ENCODE peak calls at places on chromosomes 16 and 17, in six cellular contexts. S is H1, V is HepG2, P is SK-N-SH, F is K562, Q is GM12878. R is an unnamed sample.

GRCh38 chr17:67260051-67260987 is 15.3 kb upstream of the HELZ start:
- DNase-seq in F (no peak), P (no peak), S (no peak), V (peak; percentile 77), Q (no peak), R (peak; percentile 71)

GRCh38 chr16:58062821-58063220 is 37.3 kb downstream of the MMP15 start:
- DNase-seq in Q (no peak), V (no peak), S (no peak), P (no peak), F (no peak), R (no peak)

GRCh38 chr16:17379121-17379571 is 91.6 kb downstream of the XYLT1 start:
- DNase-seq in P (peak; percentile 52), Q (no peak), S (no peak), V (no peak), F (no peak), R (no peak)

GRCh38 chr16:68091604-68092261 is 6.6 kb downstream of the NFATC3 start:
- DNase-seq in Q (no peak), V (peak; percentile 70), S (no peak), F (no peak), P (no peak), R (no peak)

GRCh38 chr16:17149904-17150483 is 320.8 kb downstream of the XYLT1 start:
- DNase-seq in S (no peak), P (no peak), Q (no peak), V (peak; percentile 30), F (no peak), R (no peak)

GRCh38 chr17:42112552-42113176 is at the start of gene DHX58:
- DNase-seq in P (no peak), Q (peak; percentile 90), S (no peak), V (peak; percentile 64), F (peak; percentile 43), R (peak; percentile 77)

GRCh38 chr17:43418441-43419374 is 19.9 kb downstream of the ARL4D start:
- DNase-seq in P (no peak), F (no peak), Q (no peak), S (no peak), V (peak; percentile 56), R (peak; percentile 26)

GRCh38 chr16:23406546-23407240 is 46.3 kb downstream of the COG7 start:
- DNase-seq in S (no peak), F (no peak), V (no peak), Q (no peak), P (no peak), R (no peak)

GRCh38 chr16:66741131-66741900 is 10.1 kb downstream of the DYNC1LI2 start:
- DNase-seq in V (peak; percentile 20), S (no peak), F (peak; percentile 49), P (peak; percentile 79), Q (no peak), R (no peak)

GRCh38 chr17:57619061-57619937 is 125.8 kb downstream of the CCDC182 start:
- DNase-seq in P (peak; percentile 55), F (no peak), V (no peak), Q (no peak), S (no peak), R (no peak)

GRCh38 chr17:4407851-4408250 is 25.9 kb upstream of the SPNS3 start:
- DNase-seq in V (peak; percentile 18), Q (no peak), F (no peak), P (no peak), S (no peak), R (no peak)

GRCh38 chr16:24643489-24643888 is 86.0 kb upstream of the TNRC6A start:
- DNase-seq in V (no peak), Q (no peak), P (no peak), F (no peak), S (no peak), R (no peak)

GRCh38 chr16:80527297-80527696 is 13.5 kb upstream of the DYNLRB2 start:
- DNase-seq in F (no peak), P (peak; percentile 11), S (peak; percentile 66), V (peak; percentile 15), Q (no peak), R (no peak)

GRCh38 chr16:53614346-53614745 is 89.3 kb downstream of the RPGRIP1L start:
- DNase-seq in P (no peak), S (no peak), F (no peak), Q (no peak), V (no peak), R (no peak)

GRCh38 chr16:56354746-56355145 is 70.6 kb downstream of the AMFR start:
- DNase-seq in Q (no peak), V (no peak), S (no peak), P (peak; percentile 11), F (no peak), R (no peak)

GRCh38 chr17:38706625-38707298 is 1.7 kb downstream of the MLLT6 start:
- DNase-seq in P (no peak), S (peak; percentile 54), Q (no peak), F (no peak), V (no peak), R (no peak)

GRCh38 chr17:27466376-27466747 is 10.1 kb downstream of the KSR1 start:
- DNase-seq in S (no peak), F (no peak), V (no peak), P (no peak), Q (no peak), R (peak; percentile 82)

GRCh38 chr16:86661715-86662114 is 83.4 kb downstream of the FOXL1 start:
- DNase-seq in S (no peak), V (no peak), F (no peak), Q (no peak), P (no peak), R (no peak)

GRCh38 chr16:48914070-48914469 is 304.1 kb upstream of the N4BP1 start:
- DNase-seq in P (no peak), Q (no peak), V (no peak), F (no peak), S (no peak), R (no peak)

DNA sequence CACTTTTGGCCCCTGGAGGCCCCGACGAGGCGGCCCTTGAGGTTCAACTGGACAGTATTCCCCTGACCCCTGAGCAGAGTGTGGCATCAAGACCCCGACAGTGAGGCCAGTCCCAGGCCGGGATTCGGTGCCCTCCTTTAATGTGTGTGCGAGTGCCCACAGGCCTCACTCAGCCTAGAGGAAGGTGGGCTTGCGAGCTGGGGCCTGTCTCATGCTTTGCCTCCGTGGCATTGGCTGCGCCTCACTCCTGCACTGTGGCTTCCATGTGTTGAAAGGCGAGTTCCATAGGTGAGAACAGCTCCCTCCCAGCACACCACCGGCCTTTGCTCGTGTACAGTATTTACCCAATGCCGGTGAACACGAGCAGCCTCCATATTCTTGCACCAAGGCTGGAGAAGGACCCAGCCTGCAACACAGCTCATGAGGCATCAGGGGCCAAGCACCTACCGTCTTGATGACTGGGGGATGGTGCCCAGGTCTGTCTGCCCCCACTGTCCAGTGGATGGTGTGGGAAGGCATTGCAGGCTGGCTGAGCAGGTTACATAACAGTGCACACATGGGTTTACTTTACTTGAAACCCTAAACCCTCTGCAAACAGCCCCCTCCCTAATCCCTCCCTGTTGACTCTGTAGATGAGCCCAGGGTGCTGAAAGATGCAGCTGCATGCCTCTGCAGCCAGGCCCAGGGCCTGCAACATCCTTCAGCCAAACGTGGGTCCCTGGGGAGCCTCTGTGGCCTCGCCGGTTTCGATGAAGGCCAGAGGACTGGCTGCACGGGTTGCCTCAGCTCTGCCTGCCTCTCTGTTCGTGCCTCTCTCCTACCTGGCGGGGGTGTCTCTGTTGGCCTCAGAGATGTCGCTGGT is 94.8 kb downstream of the METRNL start:
- DNase-seq in Q (no peak), S (peak; percentile 36), V (peak; percentile 90), F (no peak), P (no peak), R (no peak)
- H3K4me3 ChIP-seq in Q (no peak overlapping the region), S (no peak overlapping the region), V (no peak overlapping the region), F (no peak overlapping the region), P (no peak overlapping the region), R (no peak overlapping the region)

DNA sequence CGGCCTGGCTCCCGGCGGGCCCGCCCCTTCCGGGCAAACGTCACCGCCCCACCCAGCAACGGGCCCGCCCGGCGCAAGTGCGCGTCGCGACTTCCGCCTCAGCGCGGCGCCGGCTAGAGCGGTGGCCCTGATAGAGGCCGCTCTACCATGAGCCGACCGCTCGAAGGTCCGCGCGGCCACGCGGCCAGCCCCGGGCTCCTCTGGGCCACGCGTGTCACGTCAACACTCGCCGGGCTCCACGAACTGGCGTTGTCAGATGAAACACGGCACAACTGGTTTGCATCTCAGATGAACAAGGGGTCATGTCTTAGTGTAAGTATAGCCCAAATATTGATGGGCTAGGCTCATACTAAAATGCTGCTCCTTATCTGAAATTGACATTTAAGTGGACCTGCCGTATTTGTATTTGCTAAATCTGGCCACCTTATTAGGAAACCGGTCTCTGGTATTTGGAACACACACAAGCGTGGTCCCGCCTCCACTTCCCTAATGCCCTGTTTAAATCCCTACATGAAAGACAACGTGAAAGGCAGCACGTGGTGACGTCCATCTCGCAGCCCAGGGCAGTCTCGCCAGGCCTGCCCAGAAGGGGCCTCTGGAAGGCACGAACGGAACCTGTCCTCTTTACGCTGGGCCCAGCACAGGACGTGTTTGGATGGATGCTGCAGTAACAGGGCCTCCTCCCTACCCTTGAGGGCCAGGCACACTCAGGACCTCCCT is at the start of gene ZNF598:
- DNase-seq in F (peak; percentile 90), V (peak; percentile 73), S (peak; percentile 82), P (peak; percentile 98), Q (no peak), R (peak; percentile 69)
- TF ChIP-seq GABPA in F (peak; percentile 98), V (peak; percentile 87), S (peak; percentile 89), P (peak; percentile 89), Q (peak; percentile 87), R (peak; percentile 82)

DNA sequence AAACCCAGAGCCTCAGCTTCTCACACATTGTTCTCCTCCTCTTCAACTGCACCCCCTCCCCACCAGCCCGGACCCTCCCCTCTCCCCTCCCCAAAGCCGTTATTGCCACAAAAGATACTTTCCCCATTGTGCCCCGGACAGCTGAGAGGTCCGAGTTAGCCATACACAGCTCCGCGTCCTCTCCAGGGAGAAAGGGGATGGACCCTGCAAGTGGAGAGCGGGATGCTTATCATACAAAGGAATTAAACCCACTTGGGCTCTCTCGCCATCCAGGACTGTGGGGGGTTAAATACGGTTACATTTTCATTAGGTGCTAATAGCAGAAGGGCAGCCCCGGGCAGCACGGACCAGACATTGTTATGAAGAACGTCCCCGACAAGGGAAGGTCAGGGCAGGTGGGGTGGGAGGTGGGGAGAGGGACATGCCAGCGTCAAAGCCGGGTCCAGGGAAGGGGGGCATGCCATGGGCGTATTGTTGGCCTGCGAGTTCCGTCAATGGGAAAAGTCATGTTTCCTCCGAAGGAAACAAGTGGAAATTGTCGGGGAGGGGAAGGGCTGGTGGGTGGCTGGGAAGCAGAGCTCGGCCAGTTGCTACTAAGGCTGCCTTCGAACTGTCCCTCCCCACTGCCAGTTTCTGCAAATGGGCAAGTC is 99.1 kb downstream of the SOX9 start:
- DNase-seq in V (no peak), Q (no peak), F (no peak), S (no peak), P (peak; percentile 66), R (no peak)
- H3K4me3 ChIP-seq in V (no peak overlapping the region), Q (no peak overlapping the region), F (no peak overlapping the region), S (peak overlapping the region; percentile 40), P (peak overlapping the region; percentile 20), R (no peak overlapping the region)

DNA sequence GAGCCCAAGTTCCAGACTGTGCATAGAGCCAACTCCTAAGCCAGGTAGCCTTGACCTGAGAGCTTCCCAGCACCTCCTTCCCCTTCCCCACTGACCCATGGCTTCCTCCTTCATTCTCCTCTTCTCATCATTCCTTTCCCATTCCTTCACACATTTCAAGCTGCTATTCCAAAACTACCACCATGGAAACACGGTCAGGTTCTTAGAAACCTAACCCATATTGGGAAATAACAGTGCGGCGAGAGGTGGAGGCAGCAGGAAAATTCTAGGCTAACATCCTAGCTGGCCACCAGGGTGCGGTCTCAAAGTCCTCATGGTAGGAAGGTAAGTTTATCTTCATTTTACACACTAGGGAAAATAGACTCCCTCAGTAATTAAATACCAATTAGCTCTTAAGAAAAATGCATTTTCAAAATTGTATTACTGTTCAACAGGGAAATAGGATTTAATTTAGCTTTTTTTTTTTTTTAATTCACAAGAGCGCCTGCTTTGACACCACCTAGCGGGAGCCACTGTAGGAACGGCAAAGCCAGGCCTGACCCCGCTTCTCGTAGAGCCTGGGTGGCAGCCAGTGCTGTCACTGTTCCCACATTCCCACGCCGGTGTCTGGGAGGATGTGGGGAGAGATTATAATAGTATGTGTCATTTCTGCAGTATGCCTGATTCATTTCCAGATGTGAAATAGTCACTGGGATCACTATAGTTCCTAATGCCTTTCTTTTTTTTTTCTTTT is 14.0 kb upstream of the SPHK1 start:
- DNase-seq in F (peak; percentile 56), P (peak; percentile 65), Q (no peak), V (no peak), S (no peak), R (no peak)
- TF ChIP-seq GABPA in F (no peak), P (no peak), Q (no peak), V (no peak), S (no peak), R (no peak)